ENCODE peak calls at places on chromosomes 1 and 21, in four cellular contexts. One of them, this sample, is unnamed.

GRCh38 chr1:154941332-154941995 is 4.9 kb upstream of the PMVK start:
- DNase-seq in memory B cell: no peak
- DNase-seq in endothelial cell: peak; percentile 59
- DNase-seq in H4: no peak
- DNase-seq in this sample: no peak

GRCh38 chr21:36245649-36246048 is 74.3 kb upstream of the MORC3 start:
- DNase-seq in memory B cell: no peak
- DNase-seq in endothelial cell: no peak
- DNase-seq in H4: no peak
- DNase-seq in this sample: no peak

GRCh38 chr1:70318191-70318590 is 36.3 kb downstream of the ANKRD13C start:
- DNase-seq in memory B cell: no peak
- DNase-seq in endothelial cell: no peak
- DNase-seq in H4: no peak
- DNase-seq in this sample: peak; percentile 12

GRCh38 chr1:109476825-109477224 is 6.9 kb upstream of the ATXN7L2 start:
- DNase-seq in memory B cell: no peak
- DNase-seq in endothelial cell: no peak
- DNase-seq in H4: no peak
- DNase-seq in this sample: no peak

GRCh38 chr21:32764186-32764585 is 7.4 kb downstream of the PAXBP1 start:
- DNase-seq in memory B cell: no peak
- DNase-seq in endothelial cell: no peak
- DNase-seq in H4: no peak
- DNase-seq in this sample: no peak

GRCh38 chr1:168032048-168032447 is 95.2 kb upstream of the MPC2 start:
- DNase-seq in memory B cell: no peak
- DNase-seq in endothelial cell: no peak
- DNase-seq in H4: no peak
- DNase-seq in this sample: no peak

GRCh38 chr21:46543306-46543705 is 61.6 kb downstream of the S100B start:
- DNase-seq in memory B cell: no peak
- DNase-seq in endothelial cell: no peak
- DNase-seq in H4: no peak
- DNase-seq in this sample: no peak

GRCh38 chr1:80053613-80054012 is 1047.1 kb upstream of the ADGRL4 start:
- DNase-seq in memory B cell: no peak
- DNase-seq in endothelial cell: no peak
- DNase-seq in H4: no peak
- DNase-seq in this sample: no peak

GRCh38 chr21:31332525-31332924 is 11.5 kb downstream of the TIAM1 start:
- DNase-seq in memory B cell: no peak
- DNase-seq in endothelial cell: no peak
- DNase-seq in H4: no peak
- DNase-seq in this sample: no peak

This sample was measured in LoVo.